ENCODE peak calls at places on chromosome 9, in six cellular contexts. N is HepG2, Y is GM12878, W is K562, B is A549, Q is upper lobe of left lung. C is an unnamed sample.

GRCh38 chr9:117744856-117745389 is 40.7 kb downstream of the TLR4 start:
- ATAC-seq in W (no peak), Y (peak; percentile 81), N (no peak), Q (no peak), B (no peak), C (peak; percentile 33)

GRCh38 chr9:111938427-111938800 is 41.8 kb downstream of the UGCG start:
- ATAC-seq in N (no peak), B (peak; percentile 14), Y (peak; percentile 31), Q (no peak), W (no peak), C (no peak)

GRCh38 chr9:123375725-123376132 is 19.7 kb downstream of the CRB2 start:
- ATAC-seq in W (peak; percentile 82), B (peak; percentile 10), Q (no peak), Y (peak; percentile 10), N (peak; percentile 57), C (peak; percentile 32)

GRCh38 chr9:83986765-83987401 is 6.3 kb downstream of the RMI1 start:
- ATAC-seq in B (peak; percentile 81), N (peak; percentile 95), Y (peak; percentile 12), W (peak; percentile 67), Q (no peak), C (peak; percentile 88)

GRCh38 chr9:121720992-121721350 is 69.5 kb downstream of the DAB2IP start:
- ATAC-seq in Q (no peak), N (peak; percentile 37), W (no peak), Y (no peak), B (peak; percentile 75), C (no peak)

GRCh38 chr9:7363777-7364477 is 435.7 kb downstream of the DMAC1 start:
- ATAC-seq in Y (no peak), N (no peak), Q (no peak), W (no peak), B (no peak), C (no peak)

GRCh38 chr9:76650692-76651091 is 113.5 kb upstream of the PCA3 start:
- ATAC-seq in Q (no peak), Y (no peak), N (no peak), W (no peak), B (no peak), C (no peak)

GRCh38 chr9:82560036-82560435 is 502.9 kb downstream of the RASEF start:
- ATAC-seq in Y (no peak), B (no peak), Q (peak; percentile 15), N (peak; percentile 48), W (no peak), C (no peak)

GRCh38 chr9:120587357-120587756 is 7.4 kb upstream of the CDK5RAP2 start:
- ATAC-seq in B (no peak), N (peak; percentile 43), Q (no peak), W (no peak), Y (no peak), C (no peak)

GRCh38 chr9:70100362-70100761 is 56.7 kb downstream of the MAMDC2 start:
- ATAC-seq in B (peak; percentile 48), Y (no peak), N (no peak), Q (no peak), W (no peak), C (peak; percentile 72)

GRCh38 chr9:103552712-103553111 is 541.4 kb upstream of the SMC2 start:
- ATAC-seq in Y (no peak), N (no peak), W (no peak), Q (no peak), B (no peak), C (no peak)

GRCh38 chr9:86795861-86796497 is 151.3 kb downstream of the GAS1 start:
- ATAC-seq in B (no peak), Q (no peak), W (no peak), N (no peak), Y (no peak), C (peak; percentile 92)

GRCh38 chr9:136093331-136093986 is 1.6 kb downstream of the NACC2 start:
- ATAC-seq in Q (no peak), B (peak; percentile 73), Y (no peak), N (peak; percentile 55), W (peak; percentile 77), C (peak; percentile 15)

GRCh38 chr9:114233806-114234205 is 78.5 kb downstream of the COL27A1 start:
- ATAC-seq in W (no peak), B (no peak), Y (no peak), N (no peak), Q (no peak), C (peak; percentile 78)

GRCh38 chr9:135082536-135082935 is 4.9 kb upstream of the OLFM1 start:
- ATAC-seq in B (no peak), N (no peak), W (no peak), Q (no peak), Y (no peak), C (no peak)

GRCh38 chr9:111236337-111236736 is 93.7 kb downstream of the OR2K2 start:
- ATAC-seq in W (no peak), Q (no peak), B (no peak), Y (no peak), N (no peak), C (no peak)

GRCh38 chr9:21323091-21323490 is 12.1 kb downstream of the KLHL9 start:
- ATAC-seq in Q (no peak), B (no peak), Y (no peak), W (no peak), N (no peak), C (no peak)

GRCh38 chr9:26326473-26327044 is 566.0 kb downstream of the CAAP1 start:
- ATAC-seq in N (peak; percentile 83), W (no peak), Y (peak; percentile 86), Q (no peak), B (peak; percentile 82), C (no peak)

GRCh38 chr9:8648271-8648670 is 848.7 kb upstream of the DMAC1 start:
- ATAC-seq in W (no peak), N (no peak), Q (no peak), B (no peak), Y (no peak), C (no peak)

DNA sequence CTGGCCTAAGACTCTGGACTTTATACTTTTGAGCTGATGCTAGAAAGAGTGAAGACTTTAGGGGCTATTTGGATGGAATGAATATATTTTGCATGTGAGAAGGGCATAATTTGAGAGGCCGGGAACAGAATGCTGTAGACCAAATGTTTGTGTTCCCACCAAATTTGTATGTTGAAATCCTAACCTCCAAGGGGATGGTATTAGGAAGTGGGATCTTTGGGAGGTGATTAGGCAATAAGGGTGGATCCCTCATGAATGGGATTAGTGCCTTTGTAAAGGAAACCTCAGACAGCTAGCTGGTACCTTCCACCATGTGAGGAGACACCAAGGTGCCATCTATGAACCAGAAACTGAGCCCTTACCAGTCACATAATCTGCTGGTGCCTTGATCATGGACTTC is 165.1 kb upstream of the S1PR3 start:
- ATAC-seq in W (no peak), B (no peak), Y (no peak), N (no peak), Q (no peak), C (no peak)
- TF ChIP-seq EP300 in W (no peak), B (no peak), Y (no peak), N (no peak), Q (no peak), C (no peak)

GRCh38 chr9:33868430-33869000 is 51.6 kb downstream of the UBE2R2 start:
- ATAC-seq in B (no peak), Y (no peak), N (no peak), Q (peak; percentile 46), W (no peak), C (peak; percentile 73)

GRCh38 chr9:33861917-33862453 is 45.0 kb downstream of the UBE2R2 start:
- ATAC-seq in N (no peak), B (no peak), W (no peak), Q (no peak), Y (no peak), C (no peak)

DNA sequence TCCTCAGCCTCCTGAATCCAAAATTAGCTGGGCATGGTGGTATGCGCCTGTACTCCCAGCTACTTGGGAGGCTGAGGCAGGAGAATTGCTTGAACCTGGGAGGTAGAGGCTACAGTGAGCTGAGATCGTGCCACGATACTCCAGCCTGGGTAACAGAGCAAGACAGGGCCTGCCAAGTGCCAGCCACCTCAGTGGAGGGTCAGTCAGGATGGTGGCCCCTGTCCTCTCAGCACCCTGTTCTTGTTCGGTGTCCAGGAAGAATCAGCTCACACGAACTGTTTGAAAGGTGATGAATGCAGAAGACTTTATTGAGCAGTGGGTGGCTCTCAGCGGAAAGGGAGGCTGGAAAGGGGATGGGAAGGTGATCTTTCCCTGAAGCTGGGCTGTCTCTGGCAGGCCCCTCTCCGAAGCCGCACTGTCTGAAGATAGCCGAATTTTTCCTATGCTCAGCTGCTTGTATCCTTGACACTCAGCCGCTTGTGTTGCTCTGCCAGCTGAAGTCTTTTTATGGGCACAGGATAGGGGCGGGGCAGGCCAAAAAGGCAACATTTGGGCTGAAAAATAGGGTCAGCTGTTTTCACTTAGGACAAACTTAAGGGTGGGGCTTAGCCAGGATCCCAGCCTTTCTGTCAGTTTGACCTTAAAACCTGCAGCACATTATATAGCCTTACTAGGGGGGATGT is 50.9 kb downstream of the UBE2R2 start:
- ATAC-seq in Q (peak; percentile 70), B (peak; percentile 59), W (no peak), Y (no peak), N (no peak), C (peak; percentile 84)
- H3K4me3 ChIP-seq in Q (no peak overlapping the region), B (no peak overlapping the region), W (no peak overlapping the region), Y (no peak overlapping the region), N (no peak overlapping the region), C (no peak overlapping the region)

DNA sequence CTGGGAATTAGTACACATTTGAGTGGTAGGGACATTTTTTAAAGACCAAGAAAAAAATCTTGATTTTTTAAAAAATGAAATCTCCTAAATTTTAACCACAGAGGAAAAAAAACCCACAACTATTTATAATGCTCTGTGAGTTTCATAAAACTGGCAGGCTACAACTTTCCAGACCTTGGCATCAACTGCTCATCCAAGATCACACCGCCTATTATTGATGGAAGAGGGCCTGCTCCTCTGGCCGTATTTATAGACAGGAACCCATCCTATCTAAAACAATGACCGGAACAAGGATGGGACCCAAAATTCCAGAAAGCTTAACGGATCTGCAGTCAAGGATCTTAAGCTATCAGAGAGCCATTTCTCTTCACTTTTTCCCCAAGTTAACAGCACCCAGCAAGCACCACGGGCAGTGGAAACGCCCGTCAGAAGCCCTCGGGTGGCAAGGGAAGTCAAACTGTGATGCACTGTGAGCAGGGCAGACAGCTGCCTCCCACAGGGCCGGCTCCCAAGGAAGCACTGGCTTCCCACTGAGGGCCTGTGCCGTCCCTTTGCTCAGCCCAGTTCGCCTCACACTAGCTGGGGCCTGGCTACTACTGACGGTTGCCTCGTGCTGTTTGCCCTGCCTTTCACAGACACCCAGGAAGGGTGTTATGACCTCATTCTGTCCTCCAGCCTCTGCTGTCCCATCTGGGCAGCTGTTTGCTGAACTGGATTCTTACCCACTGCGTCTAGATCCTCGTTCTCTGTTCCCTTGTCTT is 62.8 kb downstream of the CDC14B start:
- ATAC-seq in Y (peak; percentile 21), W (peak; percentile 40), B (no peak), N (no peak), Q (no peak), C (no peak)
- TF ChIP-seq CTCF in Y (no peak), W (no peak), B (no peak), N (no peak), Q (no peak), C (no peak)

DNA sequence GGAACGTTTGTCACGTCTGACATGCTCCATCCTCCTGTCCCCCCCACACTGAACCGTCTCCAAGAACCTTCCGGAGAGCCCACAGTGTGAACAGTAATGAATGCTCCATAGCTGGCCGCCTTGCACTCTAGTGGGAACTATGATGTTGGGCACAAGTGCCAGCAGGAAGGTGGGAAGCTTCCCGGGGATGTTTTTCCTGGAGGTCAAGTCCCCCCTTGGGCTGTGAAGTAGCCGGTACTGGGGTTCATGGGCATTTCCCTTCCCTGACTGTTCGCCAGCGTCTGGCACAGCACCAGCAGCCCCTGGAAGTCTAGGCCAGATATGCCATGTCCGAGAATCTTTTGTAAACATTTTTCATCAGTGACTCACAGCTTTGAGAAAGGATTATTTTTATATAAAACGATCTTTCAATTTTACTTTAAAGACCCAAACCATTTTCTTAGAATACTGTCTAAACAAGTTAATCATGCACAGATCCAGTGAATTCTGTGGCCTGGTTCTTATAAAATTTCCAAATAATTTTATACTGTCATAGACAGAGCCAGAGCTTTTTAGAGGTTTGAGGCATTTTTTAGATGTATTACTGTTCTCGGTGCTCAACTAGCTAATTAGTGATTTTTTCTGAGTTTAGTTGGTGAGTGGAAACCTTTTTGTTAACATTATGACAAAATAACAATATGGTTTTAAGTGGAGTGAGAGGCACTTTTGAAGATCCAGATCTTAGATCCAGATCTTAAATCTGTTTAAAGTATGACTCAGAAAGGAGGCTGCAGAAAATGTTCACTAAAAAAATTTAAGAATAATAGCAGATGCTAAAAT is 11.6 kb downstream of the ABL1 start:
- ATAC-seq in Q (peak; percentile 53), W (peak; percentile 3), Y (no peak), B (peak; percentile 79), N (no peak), C (peak; percentile 15)
- TF ChIP-seq EP300 in Q (no peak), W (no peak), Y (no peak), B (no peak), N (no peak), C (no peak)

C was measured in gastroesophageal sphincter.